ENCODE peak calls at places on chromosomes 13 and 19, in eight cellular contexts. X, Q, K, T, S, W, O and U are unnamed samples.

GRCh38 chr13:20424959-20425358 is 100.7 kb downstream of the CRYL1 start:
- DNase-seq in X (no peak), Q (no peak), K (no peak), T (no peak), S (no peak), W (peak), O (no peak), U (no peak)

GRCh38 chr19:11505032-11505503 is 571 bp downstream of the ZNF653 start:
- DNase-seq in X (peak), Q (peak), K (peak), T (peak), S (peak), W (peak), O (peak), U (peak)

GRCh38 chr13:105030851-105031250 is 1504.6 kb downstream of the EFNB2 start:
- DNase-seq in X (no peak), Q (no peak), K (no peak), T (no peak), S (no peak), W (no peak), O (no peak), U (no peak)

GRCh38 chr13:33109801-33110200 is 93.6 kb downstream of the KL start:
- DNase-seq in X (no peak), Q (no peak), K (no peak), T (no peak), S (no peak), W (no peak), O (peak), U (no peak)

GRCh38 chr19:13011653-13012389 is 16.5 kb downstream of the NFIX start:
- DNase-seq in X (no peak), Q (no peak), K (no peak), T (no peak), S (no peak), W (no peak), O (peak), U (no peak)

GRCh38 chr19:52981329-52981728 is 18.6 kb upstream of the ZNF816 start:
- DNase-seq in X (no peak), Q (no peak), K (no peak), T (no peak), S (no peak), W (no peak), O (peak), U (no peak)

GRCh38 chr19:49680473-49681351 is 3.6 kb downstream of the PRMT1 start:
- DNase-seq in X (peak), Q (no peak), K (peak), T (no peak), S (peak), W (peak), O (peak), U (peak)

GRCh38 chr19:10112037-10112751 is 701 bp downstream of the P2RY11 start:
- DNase-seq in X (peak), Q (no peak), K (no peak), T (no peak), S (no peak), W (peak), O (no peak), U (peak)

GRCh38 chr19:49468746-49469447 is 5.1 kb upstream of the FLT3LG start:
- DNase-seq in X (no peak), Q (no peak), K (peak), T (peak), S (peak), W (peak), O (peak), U (no peak)

GRCh38 chr13:30656178-30656577 is 38.5 kb downstream of the USPL1 start:
- DNase-seq in X (no peak), Q (no peak), K (no peak), T (no peak), S (no peak), W (no peak), O (no peak), U (no peak)

GRCh38 chr19:11152318-11153062 is 3.1 kb downstream of the SPC24 start:
- DNase-seq in X (no peak), Q (no peak), K (no peak), T (no peak), S (no peak), W (peak), O (no peak), U (no peak)

GRCh38 chr19:41386442-41386841 is 10.1 kb downstream of the TMEM91 start:
- DNase-seq in X (no peak), Q (no peak), K (no peak), T (no peak), S (no peak), W (peak), O (no peak), U (no peak)

GRCh38 chr13:100131863-100132574 is 43.1 kb downstream of the PCCA start:
- DNase-seq in X (no peak), Q (peak), K (no peak), T (no peak), S (no peak), W (peak), O (no peak), U (no peak)

GRCh38 chr13:33213024-33213795 is 72.3 kb downstream of the STARD13 start:
- DNase-seq in X (no peak), Q (no peak), K (no peak), T (no peak), S (no peak), W (no peak), O (peak), U (no peak)

GRCh38 chr19:1516395-1516753 is 3.6 kb upstream of the ADAMTSL5 start:
- DNase-seq in X (no peak), Q (no peak), K (no peak), T (no peak), S (no peak), W (no peak), O (peak), U (no peak)

GRCh38 chr19:14003279-14004051 is 2.7 kb downstream of the RFX1 start:
- DNase-seq in X (no peak), Q (no peak), K (no peak), T (no peak), S (no peak), W (no peak), O (no peak), U (peak)

GRCh38 chr13:50132937-50133276 is 117.7 kb downstream of the KCNRG start:
- DNase-seq in X (no peak), Q (no peak), K (no peak), T (no peak), S (no peak), W (no peak), O (peak), U (no peak)

GRCh38 chr13:45198041-45198440 is 2.8 kb downstream of the KCTD4 start:
- DNase-seq in X (no peak), Q (no peak), K (no peak), T (no peak), S (no peak), W (no peak), O (no peak), U (no peak)

GRCh38 chr13:45209229-45209628 is 8.4 kb upstream of the KCTD4 start:
- DNase-seq in X (no peak), Q (no peak), K (no peak), T (no peak), S (no peak), W (peak), O (no peak), U (no peak)

GRCh38 chr19:10544753-10545251 is 1.1 kb downstream of the ATG4D start:
- DNase-seq in X (no peak), Q (no peak), K (no peak), T (no peak), S (no peak), W (no peak), O (peak), U (no peak)

GRCh38 chr13:77509221-77509620 is 26.3 kb upstream of the SCEL start:
- DNase-seq in X (no peak), Q (no peak), K (no peak), T (no peak), S (no peak), W (peak), O (no peak), U (no peak)

GRCh38 chr13:51970251-51970793 is 40.9 kb downstream of the ATP7B start:
- DNase-seq in X (no peak), Q (no peak), K (no peak), T (no peak), S (no peak), W (no peak), O (no peak), U (no peak)

GRCh38 chr13:94994506-94994905 is 282.2 kb upstream of the SOX21 start:
- DNase-seq in X (no peak), Q (no peak), K (no peak), T (no peak), S (no peak), W (no peak), O (no peak), U (no peak)

GRCh38 chr13:27424246-27425150 is at the start of gene GTF3A:
- DNase-seq in X (peak), Q (peak), K (peak), T (no peak), S (peak), W (peak), O (peak), U (peak)

GRCh38 chr13:75904012-75904411 is 267.9 kb downstream of the LMO7 start:
- DNase-seq in X (no peak), Q (no peak), K (no peak), T (no peak), S (no peak), W (no peak), O (no peak), U (no peak)

GRCh38 chr19:5621945-5622464 is 571 bp downstream of the SAFB2 start:
- DNase-seq in X (no peak), Q (no peak), K (no peak), T (no peak), S (peak), W (no peak), O (peak), U (no peak)

GRCh38 chr19:52343548-52343947 is 7.5 kb downstream of the ZNF610 start:
- DNase-seq in X (no peak), Q (no peak), K (no peak), T (no peak), S (peak), W (peak), O (peak), U (no peak)

GRCh38 chr13:109209526-109209925 is 576.9 kb downstream of the IRS2 start:
- DNase-seq in X (no peak), Q (no peak), K (no peak), T (no peak), S (no peak), W (no peak), O (no peak), U (no peak)

DNA sequence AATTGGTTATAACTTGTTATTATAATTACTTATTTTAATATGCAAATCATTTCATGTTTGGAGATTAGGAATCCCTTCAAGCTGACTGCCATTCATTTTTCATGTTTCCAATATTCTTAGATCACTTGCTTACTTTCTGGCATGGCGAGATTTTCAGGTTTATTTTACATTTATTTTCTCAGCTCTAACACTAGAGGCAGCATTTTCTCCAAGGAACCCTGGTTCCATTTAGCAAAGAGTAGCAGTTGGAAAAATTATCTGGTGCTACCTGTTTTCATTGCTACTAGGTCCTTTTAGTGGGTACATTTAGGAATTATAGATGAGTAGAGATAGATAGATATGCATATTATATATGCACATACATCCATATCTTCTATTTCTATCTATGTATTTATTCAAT is 90.9 kb upstream of the TRPC4 start:
- DNase-seq in X (no peak), Q (no peak), K (no peak), T (no peak), S (no peak), W (peak), O (peak), U (no peak)
- TF ChIP-seq CTCF in X (no peak), Q (peak), K (no peak), T (no peak), S (peak), W (peak), O (peak), U (no peak)

DNA sequence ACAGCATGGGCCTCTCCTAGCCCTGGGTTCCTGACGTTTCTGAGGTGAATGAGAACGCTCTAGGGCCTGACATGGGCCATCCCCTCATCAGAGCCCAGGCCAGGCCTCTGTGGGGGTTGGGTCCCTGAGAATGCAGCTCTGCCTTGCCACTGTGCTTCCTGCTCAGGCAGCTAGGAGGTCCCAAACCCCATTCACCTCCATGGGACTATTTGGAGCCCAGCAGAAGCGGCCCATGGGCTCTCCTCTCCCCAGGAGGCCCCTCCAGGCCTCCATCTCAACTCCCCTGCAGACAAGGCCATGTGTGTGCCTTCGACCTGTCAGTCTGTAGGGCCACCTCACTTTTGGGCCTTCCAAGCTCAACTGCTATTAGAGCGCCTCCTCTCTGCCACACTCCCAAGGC is 36.9 kb downstream of the ELL start:
- DNase-seq in X (no peak), Q (no peak), K (no peak), T (no peak), S (no peak), W (no peak), O (no peak), U (no peak)
- TF ChIP-seq CTCF in X (no peak), Q (peak), K (no peak), T (no peak), S (no peak), W (no peak), O (peak), U (no peak)

DNA sequence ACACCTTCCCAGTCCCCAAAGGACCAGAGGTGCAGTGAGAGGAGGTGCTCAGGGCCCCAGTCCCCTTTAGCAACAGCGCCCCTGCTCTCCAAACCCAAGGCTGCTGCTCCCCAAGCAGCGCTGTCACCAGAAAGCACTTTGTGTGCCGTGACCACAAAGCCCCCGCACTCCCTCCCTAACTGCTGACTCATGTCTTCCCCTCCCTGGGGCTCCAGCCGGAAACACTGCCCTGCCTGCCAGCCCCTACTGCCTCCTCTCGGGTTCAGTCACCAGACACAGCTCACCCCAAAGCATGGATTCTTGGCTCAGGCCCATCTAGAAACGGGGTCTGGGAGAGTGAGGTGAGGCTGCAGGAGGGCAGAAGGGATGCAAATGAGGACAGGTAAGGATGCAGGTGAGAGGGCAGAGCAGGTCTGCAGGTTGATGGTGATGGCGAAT is 4.9 kb upstream of the TNFSF14 start:
- DNase-seq in X (peak), Q (no peak), K (peak), T (no peak), S (peak), W (peak), O (peak), U (peak)
- TF ChIP-seq CTCF in X (no peak), Q (no peak), K (no peak), T (no peak), S (no peak), W (no peak), O (no peak), U (no peak)

DNA sequence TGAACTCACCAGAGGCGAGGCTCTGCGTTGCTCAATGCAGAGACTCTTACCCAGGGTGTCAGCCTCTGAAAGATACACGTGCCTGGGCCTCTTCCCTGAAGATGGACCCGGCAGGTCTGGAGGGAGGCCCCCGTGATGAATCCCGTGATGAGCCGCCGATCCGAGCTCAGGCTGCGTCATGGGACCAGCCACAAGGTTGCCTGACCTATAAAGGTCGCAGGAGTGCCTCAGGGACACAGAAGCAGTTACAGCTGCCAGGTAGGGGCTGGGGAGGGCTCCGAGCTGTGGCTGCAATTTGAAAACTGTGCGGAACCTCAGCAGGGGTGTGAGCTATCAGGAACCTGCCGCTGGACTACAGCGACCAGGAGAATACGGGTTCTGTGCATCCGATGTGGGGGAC is 10.5 kb upstream of the ATP11A start:
- DNase-seq in X (peak), Q (no peak), K (no peak), T (no peak), S (no peak), W (no peak), O (no peak), U (peak)
- TF ChIP-seq CTCF in X (no peak), Q (no peak), K (no peak), T (no peak), S (no peak), W (no peak), O (no peak), U (no peak)

DNA sequence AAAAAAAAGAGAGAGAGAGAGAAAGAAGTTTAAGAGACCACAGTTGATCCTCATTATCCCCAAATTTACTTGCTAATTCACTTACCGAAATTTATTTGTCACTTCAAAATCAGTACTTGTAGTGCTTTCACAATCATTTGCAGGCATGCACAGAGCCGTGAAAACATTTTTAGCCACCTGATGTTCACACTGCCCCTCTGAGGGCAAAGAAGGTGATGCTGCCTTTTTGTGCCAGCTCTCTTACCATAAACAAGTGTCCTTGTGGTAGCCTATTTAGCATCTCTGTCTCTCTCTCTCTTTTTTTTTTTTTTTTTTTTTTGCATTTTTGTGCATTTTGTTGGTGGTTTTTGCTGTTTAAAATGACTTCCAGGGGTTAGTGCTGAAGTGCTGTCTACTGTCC is 24.0 kb upstream of the CASP14 start:
- DNase-seq in X (no peak), Q (no peak), K (no peak), T (no peak), S (no peak), W (peak), O (peak), U (no peak)
- TF ChIP-seq CTCF in X (no peak), Q (no peak), K (no peak), T (no peak), S (no peak), W (no peak), O (peak), U (no peak)

GRCh38 chr19:50906217-50906616 is 5.0 kb downstream of the KLK4 start:
- DNase-seq in X (no peak), Q (no peak), K (no peak), T (no peak), S (peak), W (peak), O (peak), U (no peak)
- TF ChIP-seq CTCF in X (peak), Q (peak), K (no peak), T (peak), S (peak), W (peak), O (peak), U (peak)